ENCODE peak calls at places on chromosomes 12 and 14, in five cellular contexts. G is H1; H is CD8-positive, alpha-beta memory T cell; N is NT2/D1; X is astrocyte of the spinal cord. V is an unnamed sample.

GRCh38 chr12:88633312-88633711 is 53.0 kb upstream of the KITLG start:
- DNase-seq in H (no peak), X (peak; percentile 24), G (no peak), N (no peak), V (no peak)

GRCh38 chr12:34290191-34290995 is 268.1 kb downstream of the ALG10 start:
- DNase-seq in H (no peak), X (no peak), G (no peak), N (no peak), V (no peak)

GRCh38 chr14:53841109-53842099 is 115.2 kb downstream of the BMP4 start:
- DNase-seq in N (no peak), X (no peak), G (no peak), H (no peak), V (no peak)

GRCh38 chr12:76201758-76202157 is 117.3 kb upstream of the NAP1L1 start:
- DNase-seq in X (no peak), N (no peak), H (no peak), G (no peak), V (no peak)

GRCh38 chr14:100896369-100897060 is 7.0 kb downstream of the RTL1 start:
- DNase-seq in N (no peak), X (no peak), H (no peak), G (no peak), V (no peak)

GRCh38 chr12:88052686-88053085 is 23.5 kb upstream of the C12orf50 start:
- DNase-seq in N (peak; percentile 16), H (no peak), X (peak; percentile 46), G (no peak), V (no peak)

GRCh38 chr12:120100630-120101029 is 15.9 kb downstream of the RAB35 start:
- DNase-seq in G (no peak), X (peak; percentile 50), H (no peak), N (no peak), V (no peak)

GRCh38 chr12:27012239-27012981 is 1.8 kb downstream of the TM7SF3 start:
- DNase-seq in H (no peak), G (no peak), N (no peak), X (no peak), V (no peak)

GRCh38 chr12:95881331-95881955 is 22.7 kb downstream of the SNRPF start:
- DNase-seq in H (no peak), X (peak; percentile 62), G (no peak), N (no peak), V (no peak)

GRCh38 chr14:32900602-32901001 is 38.1 kb upstream of the NPAS3 start:
- DNase-seq in G (no peak), X (no peak), H (no peak), N (no peak), V (no peak)

GRCh38 chr14:36751920-36752319 is 90.3 kb downstream of the PAX9 start:
- DNase-seq in G (no peak), H (no peak), X (no peak), N (no peak), V (no peak)

GRCh38 chr14:99605299-99605961 is 1.4 kb upstream of the CCDC85C start:
- DNase-seq in H (peak; percentile 77), N (no peak), G (no peak), X (peak; percentile 67), V (no peak)

GRCh38 chr14:100476012-100476822 is 111.0 kb downstream of the BEGAIN start:
- DNase-seq in G (no peak), N (no peak), H (no peak), X (peak; percentile 99), V (no peak)

GRCh38 chr12:45446013-45446412 is 230.1 kb downstream of the ANO6 start:
- DNase-seq in N (no peak), G (no peak), H (no peak), X (no peak), V (no peak)

GRCh38 chr12:124338448-124338847 is 43.6 kb downstream of the RFLNA start:
- DNase-seq in X (no peak), N (no peak), G (no peak), H (no peak), V (no peak)

GRCh38 chr12:47407730-47408129 is 298.1 kb downstream of the RPAP3 start:
- DNase-seq in G (no peak), N (no peak), H (no peak), X (no peak), V (no peak)
- H3K4me3 ChIP-seq in G (no peak overlapping the region), N (no peak overlapping the region), H (no peak overlapping the region), X (no peak overlapping the region), V (no peak overlapping the region)

GRCh38 chr12:14400599-14400998 is 35.1 kb downstream of the ATF7IP start:
- DNase-seq in G (no peak), N (no peak), X (no peak), H (no peak), V (no peak)
- H3K4me3 ChIP-seq in G (no peak overlapping the region), N (no peak overlapping the region), X (no peak overlapping the region), H (peak overlapping the region; percentile 19), V (no peak overlapping the region)

GRCh38 chr14:104864267-104865068 is 600 bp upstream of the CEP170B start:
- DNase-seq in N (no peak), H (no peak), G (peak; percentile 73), X (no peak), V (no peak)
- H3K4me3 ChIP-seq in N (peak overlapping the region; percentile 65), H (peak overlapping the region; percentile 32), G (peak overlapping the region; percentile 85), X (peak overlapping the region; percentile 32), V (peak overlapping the region; percentile 91)

DNA sequence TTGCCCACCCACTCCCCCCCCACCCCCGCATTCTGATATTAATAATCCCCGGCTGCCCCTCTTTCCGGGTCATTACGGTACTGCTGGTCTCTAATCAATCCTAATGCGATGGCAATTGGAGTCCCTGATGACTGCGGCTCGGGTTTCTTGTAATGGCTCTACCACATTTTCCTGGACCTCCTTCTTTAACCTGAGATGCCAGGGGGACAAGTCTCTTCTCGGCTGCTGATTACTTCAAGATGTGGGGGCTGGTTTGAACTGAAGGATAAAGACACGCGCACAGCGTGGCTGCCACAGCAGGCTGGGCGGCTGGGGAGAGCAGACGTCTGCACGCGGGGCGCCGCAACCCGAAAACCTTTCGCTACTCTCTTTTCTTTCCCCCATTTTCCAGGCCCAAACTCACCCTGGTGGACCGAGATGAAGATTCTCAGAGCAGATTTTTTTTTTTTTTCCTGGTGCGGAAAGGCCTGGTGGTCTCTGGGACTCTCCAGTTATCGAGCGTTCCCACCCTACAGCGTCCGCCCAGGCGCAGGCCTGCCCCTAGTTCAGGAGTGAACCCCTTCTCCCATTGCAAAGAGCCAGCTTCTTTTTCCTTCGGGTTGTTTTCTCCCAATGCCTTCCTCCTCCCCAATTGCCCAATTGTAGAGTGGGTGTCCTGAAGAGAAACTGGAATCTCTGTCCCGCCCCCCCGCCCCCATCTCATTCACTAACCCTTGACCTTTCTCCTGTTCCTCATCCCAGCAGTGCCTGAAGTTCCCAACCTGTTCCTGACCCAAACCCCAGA is 6.0 kb upstream of the SIX1 start:
- DNase-seq in H (no peak), G (no peak), X (no peak), N (no peak), V (no peak)
- H3K4me3 ChIP-seq in H (no peak overlapping the region), G (peak overlapping the region; percentile 77), X (no peak overlapping the region), N (peak overlapping the region; percentile 18), V (peak overlapping the region; percentile 65)

DNA sequence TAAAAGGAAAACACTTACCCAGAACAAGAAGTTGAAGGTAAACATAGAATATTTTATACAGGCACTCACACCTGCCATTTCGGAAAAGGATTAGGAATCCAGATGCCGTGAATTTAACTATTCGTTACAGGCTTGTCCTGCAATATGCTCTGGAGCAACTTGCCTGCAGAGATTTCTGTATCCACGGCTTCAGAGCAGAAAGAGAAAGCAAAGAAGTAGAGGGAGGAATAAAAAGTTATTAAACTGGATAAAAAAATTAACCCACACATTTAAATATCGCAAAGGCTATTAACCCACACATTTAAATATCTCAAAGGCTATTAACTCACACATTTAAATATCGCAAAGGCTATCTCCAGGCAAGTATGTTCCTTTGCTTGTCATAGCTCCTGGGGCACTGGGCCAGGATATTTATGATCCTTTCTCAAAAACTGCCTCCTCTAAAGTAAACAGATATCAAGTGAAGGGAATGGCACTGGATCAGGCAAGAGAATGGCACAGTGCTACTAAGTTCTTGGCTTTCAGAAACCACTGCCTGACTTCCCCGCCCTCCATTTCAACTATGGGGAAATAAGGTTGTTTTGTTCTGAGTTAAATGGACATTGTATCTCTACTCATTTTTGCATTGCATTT is at the start of gene TSPAN8:
- DNase-seq in X (no peak), G (no peak), N (no peak), H (no peak), V (no peak)
- H3K4me3 ChIP-seq in X (no peak within 1 kb of the TSS), G (no peak within 1 kb of the TSS), N (no peak within 1 kb of the TSS), H (no peak within 1 kb of the TSS), V (no peak within 1 kb of the TSS)

GRCh38 chr14:104752735-104753527 is at the start of gene SIVA1:
- DNase-seq in G (peak; percentile 95), N (peak; percentile 97), H (peak; percentile 98), X (peak; percentile 100), V (peak; percentile 100)
- H3K4me3 ChIP-seq in G (peak within 1 kb of the TSS; percentile 93), N (peak within 1 kb of the TSS; percentile 91), H (peak within 1 kb of the TSS; percentile 87), X (peak within 1 kb of the TSS; percentile 90), V (peak within 1 kb of the TSS; percentile 99)

V was measured in esophagus squamous epithelium.